ENCODE peak calls at places on chromosomes 12 and 14, in seven cellular contexts. One of them, this sample, is unnamed.

GRCh38 chr14:39383026-39383626 is 49.1 kb downstream of the FBXO33 start:
- DNase-seq in astrocyte of the hippocampus: no peak
- DNase-seq in hippocampal formation: no peak
- DNase-seq in CMK: peak; percentile 2
- DNase-seq in GM12892: no peak
- DNase-seq in H7: no peak
- DNase-seq in SHP77 treated with DMSO at 0.1 percent for 48 hours: no peak
- DNase-seq in this sample: no peak

GRCh38 chr12:19131020-19131431 is 1.5 kb downstream of the PLEKHA5 start:
- DNase-seq in astrocyte of the hippocampus: peak; percentile 61
- DNase-seq in hippocampal formation: peak; percentile 23
- DNase-seq in CMK: no peak
- DNase-seq in GM12892: peak; percentile 1
- DNase-seq in H7: peak; percentile 54
- DNase-seq in SHP77 treated with DMSO at 0.1 percent for 48 hours: no peak
- DNase-seq in this sample: no peak

GRCh38 chr12:25792031-25792430 is 166.5 kb upstream of the RASSF8 start:
- DNase-seq in astrocyte of the hippocampus: no peak
- DNase-seq in hippocampal formation: no peak
- DNase-seq in CMK: no peak
- DNase-seq in GM12892: no peak
- DNase-seq in H7: no peak
- DNase-seq in SHP77 treated with DMSO at 0.1 percent for 48 hours: no peak
- DNase-seq in this sample: no peak

GRCh38 chr14:102490456-102490855 is 19.1 kb downstream of the ANKRD9 start:
- DNase-seq in astrocyte of the hippocampus: no peak
- DNase-seq in hippocampal formation: no peak
- DNase-seq in CMK: no peak
- DNase-seq in GM12892: no peak
- DNase-seq in H7: peak; percentile 61
- DNase-seq in SHP77 treated with DMSO at 0.1 percent for 48 hours: no peak
- DNase-seq in this sample: no peak

GRCh38 chr14:51534623-51535022 is 117.1 kb upstream of the FRMD6 start:
- DNase-seq in astrocyte of the hippocampus: no peak
- DNase-seq in hippocampal formation: no peak
- DNase-seq in CMK: no peak
- DNase-seq in GM12892: no peak
- DNase-seq in H7: no peak
- DNase-seq in SHP77 treated with DMSO at 0.1 percent for 48 hours: peak; percentile 79
- DNase-seq in this sample: no peak

GRCh38 chr12:84502907-84503787 is 409.5 kb downstream of the SLC6A15 start:
- DNase-seq in astrocyte of the hippocampus: peak; percentile 65
- DNase-seq in hippocampal formation: peak; percentile 6
- DNase-seq in CMK: peak; percentile 5
- DNase-seq in GM12892: no peak
- DNase-seq in H7: peak; percentile 1
- DNase-seq in SHP77 treated with DMSO at 0.1 percent for 48 hours: peak; percentile 63
- DNase-seq in this sample: peak; percentile 27

GRCh38 chr12:65822732-65823480 is 1.4 kb upstream of the HMGA2 start:
- DNase-seq in astrocyte of the hippocampus: peak; percentile 86
- DNase-seq in hippocampal formation: no peak
- DNase-seq in CMK: no peak
- DNase-seq in GM12892: no peak
- DNase-seq in H7: peak; percentile 83
- DNase-seq in SHP77 treated with DMSO at 0.1 percent for 48 hours: no peak
- DNase-seq in this sample: no peak

GRCh38 chr12:95182868-95183415 is 34.3 kb downstream of the FGD6 start:
- DNase-seq in astrocyte of the hippocampus: peak; percentile 72
- DNase-seq in hippocampal formation: no peak
- DNase-seq in CMK: no peak
- DNase-seq in GM12892: no peak
- DNase-seq in H7: no peak
- DNase-seq in SHP77 treated with DMSO at 0.1 percent for 48 hours: no peak
- DNase-seq in this sample: no peak

GRCh38 chr12:9091933-9092598 is 23.7 kb downstream of the A2M start:
- DNase-seq in astrocyte of the hippocampus: no peak
- DNase-seq in hippocampal formation: no peak
- DNase-seq in CMK: no peak
- DNase-seq in GM12892: no peak
- DNase-seq in H7: peak; percentile 18
- DNase-seq in SHP77 treated with DMSO at 0.1 percent for 48 hours: no peak
- DNase-seq in this sample: no peak

GRCh38 chr12:73514672-73515071 is 1023.0 kb upstream of the ATXN7L3B start:
- DNase-seq in astrocyte of the hippocampus: no peak
- DNase-seq in hippocampal formation: no peak
- DNase-seq in CMK: no peak
- DNase-seq in GM12892: no peak
- DNase-seq in H7: peak; percentile 23
- DNase-seq in SHP77 treated with DMSO at 0.1 percent for 48 hours: no peak
- DNase-seq in this sample: no peak

GRCh38 chr12:77724367-77724957 is 106.2 kb upstream of the NAV3 start:
- DNase-seq in astrocyte of the hippocampus: peak; percentile 64
- DNase-seq in hippocampal formation: peak; percentile 2
- DNase-seq in CMK: no peak
- DNase-seq in GM12892: no peak
- DNase-seq in H7: no peak
- DNase-seq in SHP77 treated with DMSO at 0.1 percent for 48 hours: peak; percentile 58
- DNase-seq in this sample: peak; percentile 10

GRCh38 chr14:52906141-52906601 is 44.7 kb downstream of the FERMT2 start:
- DNase-seq in astrocyte of the hippocampus: peak; percentile 75
- DNase-seq in hippocampal formation: no peak
- DNase-seq in CMK: no peak
- DNase-seq in GM12892: no peak
- DNase-seq in H7: no peak
- DNase-seq in SHP77 treated with DMSO at 0.1 percent for 48 hours: no peak
- DNase-seq in this sample: no peak

GRCh38 chr14:74135386-74135785 is 50.6 kb downstream of the LIN52 start:
- DNase-seq in astrocyte of the hippocampus: peak; percentile 29
- DNase-seq in hippocampal formation: no peak
- DNase-seq in CMK: no peak
- DNase-seq in GM12892: no peak
- DNase-seq in H7: no peak
- DNase-seq in SHP77 treated with DMSO at 0.1 percent for 48 hours: no peak
- DNase-seq in this sample: no peak

GRCh38 chr14:22908601-22909000 is 10.3 kb downstream of the RBM23 start:
- DNase-seq in astrocyte of the hippocampus: no peak
- DNase-seq in hippocampal formation: no peak
- DNase-seq in CMK: no peak
- DNase-seq in GM12892: no peak
- DNase-seq in H7: no peak
- DNase-seq in SHP77 treated with DMSO at 0.1 percent for 48 hours: no peak
- DNase-seq in this sample: no peak

GRCh38 chr12:100163416-100164152 is 20.9 kb upstream of the BLTP3B start:
- DNase-seq in astrocyte of the hippocampus: peak; percentile 83
- DNase-seq in hippocampal formation: peak; percentile 47
- DNase-seq in CMK: peak; percentile 33
- DNase-seq in GM12892: peak; percentile 70
- DNase-seq in H7: peak; percentile 95
- DNase-seq in SHP77 treated with DMSO at 0.1 percent for 48 hours: peak; percentile 68
- DNase-seq in this sample: peak; percentile 84

GRCh38 chr12:102374190-102374589 is 106.2 kb downstream of the IGF1 start:
- DNase-seq in astrocyte of the hippocampus: no peak
- DNase-seq in hippocampal formation: no peak
- DNase-seq in CMK: no peak
- DNase-seq in GM12892: no peak
- DNase-seq in H7: no peak
- DNase-seq in SHP77 treated with DMSO at 0.1 percent for 48 hours: no peak
- DNase-seq in this sample: peak; percentile 4